ENCODE peak calls at places on chromosomes 16 and 17, in five cellular contexts. U is CD8-positive, alpha-beta T cell; K is H9; W is B cell; N is lower lobe of right lung. P is an unnamed sample.
A peak's percentile ranks its signal among the peaks of the same experiment; 100 is the strongest.

GRCh38 chr16:13012591-13012990 is 111.2 kb downstream of the SHISA9 start:
- DNase-seq in N (no peak), W (no peak), U (no peak), K (peak; percentile 48), P (no peak)

GRCh38 chr17:37147301-37147812 is 198.6 kb downstream of the AATF start:
- DNase-seq in W (peak; percentile 42), N (no peak), U (no peak), K (no peak), P (no peak)

GRCh38 chr16:85386467-85387170 is 226.5 kb upstream of the GSE1 start:
- DNase-seq in K (no peak), U (no peak), N (peak; percentile 31), W (no peak), P (peak; percentile 13)

GRCh38 chr17:30235386-30236296 is at the start of gene SLC6A4:
- DNase-seq in W (no peak), N (peak; percentile 48), U (no peak), K (peak; percentile 60), P (no peak)

GRCh38 chr17:72353502-72353901 is 232.7 kb downstream of the SOX9 start:
- DNase-seq in U (no peak), W (no peak), K (no peak), N (no peak), P (no peak)

GRCh38 chr17:50347087-50347893 is 1.4 kb downstream of the XYLT2 start:
- DNase-seq in K (peak; percentile 62), N (no peak), W (no peak), U (no peak), P (no peak)

GRCh38 chr17:13212861-13213260 is 195.0 kb upstream of the ELAC2 start:
- DNase-seq in U (no peak), W (no peak), N (no peak), K (no peak), P (no peak)

GRCh38 chr16:20683812-20684211 is 13.7 kb downstream of the ACSM1 start:
- DNase-seq in U (no peak), W (no peak), N (no peak), K (no peak), P (no peak)

GRCh38 chr17:51079049-51079448 is 41.6 kb downstream of the SPAG9 start:
- DNase-seq in W (no peak), K (no peak), N (no peak), U (no peak), P (no peak)

GRCh38 chr17:57379237-57380054 is 123.1 kb downstream of the MSI2 start:
- DNase-seq in K (peak; percentile 55), N (no peak), W (no peak), U (no peak), P (no peak)

GRCh38 chr17:44074911-44075285 is 4.4 kb downstream of the G6PC3 start:
- DNase-seq in W (no peak), N (peak; percentile 24), U (no peak), K (peak; percentile 17), P (no peak)

GRCh38 chr16:3295209-3295608 is 10.0 kb downstream of the TIGD7 start:
- DNase-seq in N (no peak), W (no peak), K (no peak), U (no peak), P (no peak)

GRCh38 chr17:42484304-42484703 is 25.6 kb downstream of the ATP6V0A1 start:
- DNase-seq in K (no peak), W (no peak), N (no peak), U (peak; percentile 49), P (no peak)

GRCh38 chr16:28534542-28535373 is 4.0 kb downstream of the NUPR1 start:
- DNase-seq in W (no peak), K (no peak), U (no peak), N (peak; percentile 59), P (peak; percentile 92)

GRCh38 chr17:66893382-66893781 is 58.5 kb downstream of the CACNG5 start:
- DNase-seq in N (no peak), K (no peak), W (no peak), U (no peak), P (no peak)

GRCh38 chr16:72991211-72991610 is 56.7 kb downstream of the ZFHX3 start:
- DNase-seq in U (no peak), K (no peak), W (no peak), N (no peak), P (no peak)

DNA sequence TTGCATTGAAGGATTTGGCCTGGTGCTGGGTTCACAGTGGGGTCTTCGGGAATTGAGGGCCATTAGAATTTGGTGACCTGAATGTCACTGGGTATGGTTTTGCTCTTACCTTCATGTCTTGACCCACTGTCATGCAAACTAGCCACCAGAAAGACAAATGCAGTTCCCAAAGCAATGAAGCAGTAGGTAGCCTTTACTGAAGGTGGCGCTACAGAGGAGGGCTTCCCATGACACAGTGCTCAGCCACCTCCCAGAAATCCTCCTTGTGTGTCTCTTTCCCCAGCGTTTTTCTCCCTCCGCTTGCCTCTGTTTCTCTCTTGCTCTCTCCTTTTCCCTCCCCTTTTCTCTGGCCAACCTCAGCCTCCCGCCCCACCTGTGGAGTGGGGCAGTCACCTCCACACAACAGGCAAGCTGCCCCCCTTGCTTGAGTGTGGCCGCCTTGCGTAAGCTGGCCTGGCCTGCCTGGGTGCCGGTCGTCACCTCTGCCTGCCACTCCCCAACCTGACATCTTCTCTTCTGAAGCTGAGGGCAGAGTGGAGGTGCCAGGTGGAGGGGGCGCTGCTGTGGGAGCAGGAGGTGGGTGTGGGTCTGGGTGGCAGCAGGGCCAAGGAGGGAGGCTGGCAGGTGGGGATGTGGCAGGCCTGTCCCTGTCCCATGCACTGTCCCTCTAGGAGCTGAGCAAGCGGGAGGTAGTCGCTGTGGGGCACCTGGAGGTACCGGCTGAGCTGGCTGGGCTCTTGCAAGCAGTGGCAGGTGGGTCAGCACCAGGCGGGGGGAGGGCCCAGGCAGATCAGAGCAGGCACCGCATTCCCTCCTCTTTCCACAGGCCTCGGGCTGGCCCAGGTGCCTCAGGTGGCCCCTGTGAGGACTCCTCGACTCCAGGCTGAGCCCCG is 34.7 kb downstream of the MYO15A start:
- DNase-seq in N (peak; percentile 62), W (no peak), K (peak; percentile 87), U (no peak), P (no peak)
- TF ChIP-seq CTCF in N (peak; percentile 15), W (peak; percentile 20), K (peak; percentile 81), U (no peak), P (peak; percentile 31)

GRCh38 chr17:78422267-78422605 is 43.8 kb downstream of the PGS1 start:
- DNase-seq in K (no peak), W (no peak), N (no peak), U (no peak), P (no peak)
- TF ChIP-seq CTCF in K (peak; percentile 8), W (peak; percentile 50), N (peak; percentile 15), U (no peak), P (peak; percentile 54)

GRCh38 chr17:46842835-46843234 is 8.5 kb upstream of the WNT9B start:
- DNase-seq in K (no peak), U (no peak), N (peak; percentile 4), W (no peak), P (no peak)
- TF ChIP-seq CTCF in K (peak; percentile 74), U (peak; percentile 28), N (peak; percentile 42), W (peak; percentile 43), P (peak; percentile 39)

GRCh38 chr16:81198635-81199034 is 39.9 kb upstream of the BCO1 start:
- DNase-seq in U (no peak), K (peak; percentile 36), W (no peak), N (no peak), P (no peak)
- TF ChIP-seq CTCF in U (no peak), K (peak; percentile 22), W (no peak), N (no peak), P (no peak)

GRCh38 chr16:31569360-31569717 is 41.6 kb downstream of the AHSP start:
- DNase-seq in K (peak; percentile 28), U (no peak), W (no peak), N (no peak), P (no peak)
- TF ChIP-seq CTCF in K (no peak), U (no peak), W (no peak), N (no peak), P (no peak)

P was measured in CD14-positive monocyte.